ENCODE peak calls at places on chromosomes 11 and 22, in ten cellular contexts. One of them, this sample, is unnamed.

GRCh38 chr11:37770145-37770544 is 1172.1 kb upstream of the RAG2 start:
- DNase-seq in RWPE1: no peak
- DNase-seq in AG09309: no peak
- DNase-seq in spleen: no peak
- DNase-seq in mesothelial cell of epicardium: no peak
- DNase-seq in psoas muscle: no peak
- DNase-seq in IMR-90: peak; percentile 36
- DNase-seq in HS-5: no peak
- DNase-seq in amniotic stem cell: no peak
- DNase-seq in neural progenitor cell: no peak
- DNase-seq in this sample: no peak

GRCh38 chr11:119666463-119667131 is 62.4 kb downstream of the NECTIN1 start:
- DNase-seq in RWPE1: peak; percentile 73
- DNase-seq in AG09309: no peak
- DNase-seq in spleen: peak; percentile 92
- DNase-seq in mesothelial cell of epicardium: peak; percentile 71
- DNase-seq in psoas muscle: peak; percentile 76
- DNase-seq in IMR-90: peak; percentile 47
- DNase-seq in HS-5: no peak
- DNase-seq in amniotic stem cell: no peak
- DNase-seq in neural progenitor cell: peak; percentile 88
- DNase-seq in this sample: peak; percentile 66

GRCh38 chr11:100445231-100445735 is 241.8 kb upstream of the ARHGAP42 start:
- DNase-seq in RWPE1: no peak
- DNase-seq in AG09309: no peak
- DNase-seq in spleen: no peak
- DNase-seq in mesothelial cell of epicardium: no peak
- DNase-seq in psoas muscle: no peak
- DNase-seq in IMR-90: no peak
- DNase-seq in HS-5: peak; percentile 38
- DNase-seq in amniotic stem cell: no peak
- DNase-seq in neural progenitor cell: peak; percentile 11
- DNase-seq in this sample: no peak

GRCh38 chr11:68215087-68215445 is 2.0 kb upstream of the KMT5B start:
- DNase-seq in RWPE1: no peak
- DNase-seq in AG09309: no peak
- DNase-seq in spleen: no peak
- DNase-seq in mesothelial cell of epicardium: no peak
- DNase-seq in psoas muscle: no peak
- DNase-seq in IMR-90: no peak
- DNase-seq in HS-5: no peak
- DNase-seq in amniotic stem cell: no peak
- DNase-seq in neural progenitor cell: no peak
- DNase-seq in this sample: peak; percentile 31

GRCh38 chr11:4610258-4610935 is 2.4 kb upstream of the TRIM68 start:
- DNase-seq in RWPE1: no peak
- DNase-seq in AG09309: no peak
- DNase-seq in spleen: no peak
- DNase-seq in mesothelial cell of epicardium: no peak
- DNase-seq in psoas muscle: no peak
- DNase-seq in IMR-90: peak; percentile 5
- DNase-seq in HS-5: no peak
- DNase-seq in amniotic stem cell: no peak
- DNase-seq in neural progenitor cell: no peak
- DNase-seq in this sample: no peak

GRCh38 chr11:70020336-70021214 is 57.5 kb upstream of the ANO1 start:
- DNase-seq in RWPE1: no peak
- DNase-seq in AG09309: no peak
- DNase-seq in spleen: peak; percentile 36
- DNase-seq in mesothelial cell of epicardium: no peak
- DNase-seq in psoas muscle: no peak
- DNase-seq in IMR-90: peak; percentile 33
- DNase-seq in HS-5: no peak
- DNase-seq in amniotic stem cell: no peak
- DNase-seq in neural progenitor cell: no peak
- DNase-seq in this sample: no peak

GRCh38 chr22:39367040-39367439 is 17.2 kb downstream of the SYNGR1 start:
- DNase-seq in RWPE1: no peak
- DNase-seq in AG09309: no peak
- DNase-seq in spleen: no peak
- DNase-seq in mesothelial cell of epicardium: no peak
- DNase-seq in psoas muscle: no peak
- DNase-seq in IMR-90: no peak
- DNase-seq in HS-5: no peak
- DNase-seq in amniotic stem cell: no peak
- DNase-seq in neural progenitor cell: no peak
- DNase-seq in this sample: no peak

GRCh38 chr11:112795896-112796686 is 165.1 kb upstream of the NCAM1 start:
- DNase-seq in RWPE1: no peak
- DNase-seq in AG09309: no peak
- DNase-seq in spleen: no peak
- DNase-seq in mesothelial cell of epicardium: peak; percentile 40
- DNase-seq in psoas muscle: peak; percentile 26
- DNase-seq in IMR-90: no peak
- DNase-seq in HS-5: no peak
- DNase-seq in amniotic stem cell: no peak
- DNase-seq in neural progenitor cell: no peak
- DNase-seq in this sample: no peak

GRCh38 chr11:110734790-110735189 is 22.6 kb upstream of the ARHGAP20 start:
- DNase-seq in RWPE1: no peak
- DNase-seq in AG09309: no peak
- DNase-seq in spleen: no peak
- DNase-seq in mesothelial cell of epicardium: no peak
- DNase-seq in psoas muscle: no peak
- DNase-seq in IMR-90: no peak
- DNase-seq in HS-5: no peak
- DNase-seq in amniotic stem cell: no peak
- DNase-seq in neural progenitor cell: no peak
- DNase-seq in this sample: no peak

GRCh38 chr11:353315-353857 is 15.9 kb upstream of the B4GALNT4 start:
- DNase-seq in RWPE1: no peak
- DNase-seq in AG09309: peak; percentile 64
- DNase-seq in spleen: peak; percentile 83
- DNase-seq in mesothelial cell of epicardium: no peak
- DNase-seq in psoas muscle: peak; percentile 86
- DNase-seq in IMR-90: peak; percentile 77
- DNase-seq in HS-5: no peak
- DNase-seq in amniotic stem cell: peak; percentile 67
- DNase-seq in neural progenitor cell: no peak
- DNase-seq in this sample: no peak

GRCh38 chr11:116558504-116559252 is 214.1 kb downstream of the BUD13 start:
- DNase-seq in RWPE1: no peak
- DNase-seq in AG09309: no peak
- DNase-seq in spleen: no peak
- DNase-seq in mesothelial cell of epicardium: no peak
- DNase-seq in psoas muscle: no peak
- DNase-seq in IMR-90: peak; percentile 31
- DNase-seq in HS-5: peak; percentile 56
- DNase-seq in amniotic stem cell: no peak
- DNase-seq in neural progenitor cell: no peak
- DNase-seq in this sample: peak; percentile 86

GRCh38 chr22:40137132-40137531 is 40.6 kb upstream of the TNRC6B start:
- DNase-seq in RWPE1: no peak
- DNase-seq in AG09309: no peak
- DNase-seq in spleen: no peak
- DNase-seq in mesothelial cell of epicardium: no peak
- DNase-seq in psoas muscle: no peak
- DNase-seq in IMR-90: no peak
- DNase-seq in HS-5: no peak
- DNase-seq in amniotic stem cell: no peak
- DNase-seq in neural progenitor cell: no peak
- DNase-seq in this sample: no peak

GRCh38 chr11:64284962-64285884 is at the start of gene GPR137:
- DNase-seq in RWPE1: peak; percentile 80
- DNase-seq in AG09309: no peak
- DNase-seq in spleen: peak; percentile 98
- DNase-seq in mesothelial cell of epicardium: peak; percentile 97
- DNase-seq in psoas muscle: peak; percentile 87
- DNase-seq in IMR-90: peak; percentile 56
- DNase-seq in HS-5: peak; percentile 36
- DNase-seq in amniotic stem cell: peak; percentile 43
- DNase-seq in neural progenitor cell: peak; percentile 93
- DNase-seq in this sample: peak; percentile 63

GRCh38 chr11:86523738-86524602 is 148.4 kb downstream of the ME3 start:
- DNase-seq in RWPE1: peak; percentile 92
- DNase-seq in AG09309: no peak
- DNase-seq in spleen: no peak
- DNase-seq in mesothelial cell of epicardium: no peak
- DNase-seq in psoas muscle: no peak
- DNase-seq in IMR-90: peak; percentile 99
- DNase-seq in HS-5: peak; percentile 96
- DNase-seq in amniotic stem cell: peak; percentile 67
- DNase-seq in neural progenitor cell: no peak
- DNase-seq in this sample: peak; percentile 82

GRCh38 chr22:31133911-31134310 is 6.4 kb downstream of the PLA2G3 start:
- DNase-seq in RWPE1: no peak
- DNase-seq in AG09309: no peak
- DNase-seq in spleen: peak; percentile 70
- DNase-seq in mesothelial cell of epicardium: no peak
- DNase-seq in psoas muscle: no peak
- DNase-seq in IMR-90: no peak
- DNase-seq in HS-5: no peak
- DNase-seq in amniotic stem cell: no peak
- DNase-seq in neural progenitor cell: no peak
- DNase-seq in this sample: no peak

GRCh38 chr11:1873048-1873812 is 18.5 kb downstream of the PRR33 start:
- DNase-seq in RWPE1: peak; percentile 57
- DNase-seq in AG09309: no peak
- DNase-seq in spleen: peak; percentile 66
- DNase-seq in mesothelial cell of epicardium: no peak
- DNase-seq in psoas muscle: peak; percentile 34
- DNase-seq in IMR-90: peak; percentile 24
- DNase-seq in HS-5: no peak
- DNase-seq in amniotic stem cell: no peak
- DNase-seq in neural progenitor cell: peak; percentile 39
- DNase-seq in this sample: peak; percentile 8

GRCh38 chr22:30893434-30894370 is 74.9 kb downstream of the MORC2 start:
- DNase-seq in RWPE1: no peak
- DNase-seq in AG09309: no peak
- DNase-seq in spleen: peak; percentile 61
- DNase-seq in mesothelial cell of epicardium: no peak
- DNase-seq in psoas muscle: no peak
- DNase-seq in IMR-90: no peak
- DNase-seq in HS-5: no peak
- DNase-seq in amniotic stem cell: no peak
- DNase-seq in neural progenitor cell: no peak
- DNase-seq in this sample: no peak

GRCh38 chr11:134001596-134001995 is 44.8 kb upstream of the IGSF9B start:
- DNase-seq in RWPE1: no peak
- DNase-seq in AG09309: no peak
- DNase-seq in spleen: peak; percentile 59
- DNase-seq in mesothelial cell of epicardium: no peak
- DNase-seq in psoas muscle: no peak
- DNase-seq in IMR-90: no peak
- DNase-seq in HS-5: no peak
- DNase-seq in amniotic stem cell: no peak
- DNase-seq in neural progenitor cell: no peak
- DNase-seq in this sample: no peak

GRCh38 chr11:10926801-10927200 is 68.9 kb upstream of the ZBED5 start:
- DNase-seq in RWPE1: no peak
- DNase-seq in AG09309: no peak
- DNase-seq in spleen: no peak
- DNase-seq in mesothelial cell of epicardium: no peak
- DNase-seq in psoas muscle: no peak
- DNase-seq in IMR-90: peak; percentile 35
- DNase-seq in HS-5: no peak
- DNase-seq in amniotic stem cell: no peak
- DNase-seq in neural progenitor cell: no peak
- DNase-seq in this sample: no peak

GRCh38 chr11:100799445-100799844 is 112.4 kb downstream of the ARHGAP42 start:
- DNase-seq in RWPE1: no peak
- DNase-seq in AG09309: no peak
- DNase-seq in spleen: no peak
- DNase-seq in mesothelial cell of epicardium: no peak
- DNase-seq in psoas muscle: no peak
- DNase-seq in IMR-90: no peak
- DNase-seq in HS-5: no peak
- DNase-seq in amniotic stem cell: no peak
- DNase-seq in neural progenitor cell: no peak
- DNase-seq in this sample: no peak

GRCh38 chr22:48106715-48107259 is 1344.3 kb downstream of the TBC1D22A start:
- DNase-seq in RWPE1: no peak
- DNase-seq in AG09309: no peak
- DNase-seq in spleen: no peak
- DNase-seq in mesothelial cell of epicardium: no peak
- DNase-seq in psoas muscle: no peak
- DNase-seq in IMR-90: no peak
- DNase-seq in HS-5: no peak
- DNase-seq in amniotic stem cell: no peak
- DNase-seq in neural progenitor cell: no peak
- DNase-seq in this sample: no peak

GRCh38 chr22:25081409-25081824 is 118.2 kb upstream of the CRYBB3 start:
- DNase-seq in RWPE1: peak; percentile 20
- DNase-seq in AG09309: no peak
- DNase-seq in spleen: no peak
- DNase-seq in mesothelial cell of epicardium: no peak
- DNase-seq in psoas muscle: no peak
- DNase-seq in IMR-90: peak; percentile 4
- DNase-seq in HS-5: no peak
- DNase-seq in amniotic stem cell: no peak
- DNase-seq in neural progenitor cell: peak; percentile 58
- DNase-seq in this sample: peak; percentile 41

GRCh38 chr11:67282876-67283371 is 6.2 kb upstream of the ANKRD13D start:
- DNase-seq in RWPE1: no peak
- DNase-seq in AG09309: no peak
- DNase-seq in spleen: peak; percentile 79
- DNase-seq in mesothelial cell of epicardium: no peak
- DNase-seq in psoas muscle: peak; percentile 13
- DNase-seq in IMR-90: no peak
- DNase-seq in HS-5: no peak
- DNase-seq in amniotic stem cell: no peak
- DNase-seq in neural progenitor cell: no peak
- DNase-seq in this sample: no peak

GRCh38 chr22:40463017-40463631 is 92.7 kb downstream of the SGSM3 start:
- DNase-seq in RWPE1: no peak
- DNase-seq in AG09309: no peak
- DNase-seq in spleen: peak; percentile 84
- DNase-seq in mesothelial cell of epicardium: no peak
- DNase-seq in psoas muscle: no peak
- DNase-seq in IMR-90: no peak
- DNase-seq in HS-5: no peak
- DNase-seq in amniotic stem cell: no peak
- DNase-seq in neural progenitor cell: no peak
- DNase-seq in this sample: no peak

GRCh38 chr22:24601217-24602104 is 1.5 kb upstream of the GGT1 start:
- DNase-seq in RWPE1: no peak
- DNase-seq in AG09309: no peak
- DNase-seq in spleen: no peak
- DNase-seq in mesothelial cell of epicardium: no peak
- DNase-seq in psoas muscle: no peak
- DNase-seq in IMR-90: no peak
- DNase-seq in HS-5: no peak
- DNase-seq in amniotic stem cell: no peak
- DNase-seq in neural progenitor cell: no peak
- DNase-seq in this sample: no peak

GRCh38 chr11:113311536-113311935 is 2.8 kb upstream of the TTC12 start:
- DNase-seq in RWPE1: no peak
- DNase-seq in AG09309: no peak
- DNase-seq in spleen: no peak
- DNase-seq in mesothelial cell of epicardium: no peak
- DNase-seq in psoas muscle: no peak
- DNase-seq in IMR-90: peak; percentile 18
- DNase-seq in HS-5: no peak
- DNase-seq in amniotic stem cell: no peak
- DNase-seq in neural progenitor cell: no peak
- DNase-seq in this sample: no peak

GRCh38 chr11:6438979-6439571 is 1.7 kb downstream of the HPX start:
- DNase-seq in RWPE1: peak; percentile 36
- DNase-seq in AG09309: peak; percentile 37
- DNase-seq in spleen: no peak
- DNase-seq in mesothelial cell of epicardium: no peak
- DNase-seq in psoas muscle: no peak
- DNase-seq in IMR-90: peak; percentile 59
- DNase-seq in HS-5: no peak
- DNase-seq in amniotic stem cell: no peak
- DNase-seq in neural progenitor cell: peak; percentile 69
- DNase-seq in this sample: peak; percentile 59

GRCh38 chr11:74480683-74481417 is 12.7 kb downstream of the LIPT2 start:
- DNase-seq in RWPE1: no peak
- DNase-seq in AG09309: no peak
- DNase-seq in spleen: no peak
- DNase-seq in mesothelial cell of epicardium: no peak
- DNase-seq in psoas muscle: no peak
- DNase-seq in IMR-90: no peak
- DNase-seq in HS-5: no peak
- DNase-seq in amniotic stem cell: no peak
- DNase-seq in neural progenitor cell: no peak
- DNase-seq in this sample: no peak